ENCODE peak calls at places on chromosomes 2 and 18, in ten cellular contexts. M, O, Y, I, G, C, H, Z, B and W are unnamed samples.

GRCh38 chr2:95552911-95553310 is 38.9 kb upstream of the TRIM43 start:
- DNase-seq in M (no peak), O (no peak), Y (peak), I (no peak), G (no peak), C (peak), H (no peak), Z (no peak), B (peak), W (no peak)

GRCh38 chr2:122734756-122735155 is 979.3 kb downstream of the TSN start:
- DNase-seq in M (no peak), O (no peak), Y (no peak), I (no peak), G (no peak), C (peak), H (peak), Z (no peak), B (no peak), W (peak)

GRCh38 chr2:236974206-236974605 is 111.5 kb upstream of the COPS8 start:
- DNase-seq in M (no peak), O (no peak), Y (peak), I (no peak), G (no peak), C (no peak), H (no peak), Z (no peak), B (no peak), W (no peak)

GRCh38 chr2:226489765-226490164 is 309.9 kb downstream of the IRS1 start:
- DNase-seq in M (peak), O (no peak), Y (no peak), I (no peak), G (no peak), C (peak), H (peak), Z (no peak), B (no peak), W (peak)

GRCh38 chr2:35973132-35973736 is 382.3 kb upstream of the CRIM1 start:
- DNase-seq in M (no peak), O (no peak), Y (no peak), I (no peak), G (peak), C (peak), H (peak), Z (no peak), B (no peak), W (peak)

GRCh38 chr2:68190991-68191731 is 33.5 kb downstream of the PNO1 start:
- DNase-seq in M (peak), O (no peak), Y (no peak), I (no peak), G (peak), C (peak), H (peak), Z (no peak), B (no peak), W (peak)

GRCh38 chr2:66897181-66897580 is 462.3 kb downstream of the MEIS1 start:
- DNase-seq in M (no peak), O (no peak), Y (no peak), I (no peak), G (no peak), C (peak), H (peak), Z (no peak), B (peak), W (no peak)

GRCh38 chr2:124571836-124572235 is 546.7 kb downstream of the CNTNAP5 start:
- DNase-seq in M (no peak), O (no peak), Y (no peak), I (no peak), G (no peak), C (no peak), H (no peak), Z (no peak), B (no peak), W (no peak)

GRCh38 chr2:232892843-232893242 is 22.8 kb downstream of the SNORC start:
- DNase-seq in M (no peak), O (peak), Y (no peak), I (no peak), G (no peak), C (no peak), H (no peak), Z (no peak), B (no peak), W (no peak)

GRCh38 chr18:21110667-21111350 is 804 bp downstream of the ROCK1 start:
- DNase-seq in M (no peak), O (peak), Y (no peak), I (no peak), G (peak), C (peak), H (peak), Z (peak), B (peak), W (no peak)

GRCh38 chr18:10750386-10751035 is 224.7 kb downstream of the NAPG start:
- DNase-seq in M (no peak), O (no peak), Y (no peak), I (no peak), G (no peak), C (no peak), H (peak), Z (no peak), B (no peak), W (no peak)

GRCh38 chr18:12038082-12038660 is 55.5 kb upstream of the ANKRD62 start:
- DNase-seq in M (no peak), O (no peak), Y (peak), I (no peak), G (no peak), C (peak), H (no peak), Z (peak), B (peak), W (no peak)

GRCh38 chr2:61911510-61911909 is 6.0 kb downstream of the COMMD1 start:
- DNase-seq in M (no peak), O (no peak), Y (no peak), I (no peak), G (peak), C (no peak), H (no peak), Z (no peak), B (no peak), W (no peak)

GRCh38 chr2:118246726-118247125 is 158.5 kb downstream of the INSIG2 start:
- DNase-seq in M (no peak), O (no peak), Y (peak), I (no peak), G (no peak), C (no peak), H (peak), Z (no peak), B (peak), W (no peak)

GRCh38 chr2:174794851-174795374 is 30.6 kb upstream of the CHRNA1 start:
- DNase-seq in M (no peak), O (no peak), Y (no peak), I (no peak), G (no peak), C (peak), H (no peak), Z (no peak), B (no peak), W (no peak)

GRCh38 chr2:202780514-202781021 is 91.0 kb downstream of the ICA1L start:
- DNase-seq in M (peak), O (no peak), Y (no peak), I (no peak), G (no peak), C (no peak), H (peak), Z (no peak), B (no peak), W (peak)

GRCh38 chr2:213125646-213126347 is 25.6 kb downstream of the IKZF2 start:
- DNase-seq in M (no peak), O (no peak), Y (no peak), I (no peak), G (peak), C (peak), H (peak), Z (no peak), B (no peak), W (no peak)

GRCh38 chr2:225452677-225453076 is 53.2 kb downstream of the NYAP2 start:
- DNase-seq in M (no peak), O (no peak), Y (no peak), I (no peak), G (no peak), C (peak), H (no peak), Z (no peak), B (no peak), W (no peak)

GRCh38 chr2:106193491-106193976 is 567 bp downstream of the UXS1 start:
- DNase-seq in M (no peak), O (no peak), Y (no peak), I (no peak), G (peak), C (peak), H (no peak), Z (peak), B (peak), W (no peak)

GRCh38 chr2:146376511-146377084 is 1468.2 kb upstream of the ACVR2A start:
- DNase-seq in M (no peak), O (no peak), Y (no peak), I (no peak), G (no peak), C (no peak), H (no peak), Z (no peak), B (no peak), W (no peak)

DNA sequence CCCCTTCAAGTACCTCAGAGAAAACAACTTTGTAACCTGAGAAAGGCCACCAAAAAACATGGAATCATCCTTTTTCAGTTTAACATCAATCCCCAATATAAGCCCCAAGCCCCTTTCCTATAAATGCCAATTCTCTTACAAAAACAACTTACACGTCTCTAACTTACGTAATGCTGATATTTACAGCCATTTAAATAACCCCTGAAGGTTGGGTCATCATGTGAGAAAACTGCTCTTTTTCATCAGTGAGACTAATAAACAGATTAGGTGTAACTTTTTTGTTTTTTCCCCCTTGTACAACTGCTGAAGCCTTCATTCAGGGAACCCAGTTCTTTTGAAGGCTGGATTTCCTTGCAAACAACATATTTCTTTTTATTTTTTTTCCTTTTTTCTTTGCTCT is 3.7 kb downstream of the FASTKD1 start:
- DNase-seq in M (no peak), O (no peak), Y (no peak), I (no peak), G (no peak), C (no peak), H (no peak), Z (no peak), B (no peak), W (no peak)
- H3K4me3 ChIP-seq in M (no peak), O (no peak), Y (no peak), I (no peak), G (peak), C (no peak), H (no peak), Z (no peak), B (no peak), W (no peak)

DNA sequence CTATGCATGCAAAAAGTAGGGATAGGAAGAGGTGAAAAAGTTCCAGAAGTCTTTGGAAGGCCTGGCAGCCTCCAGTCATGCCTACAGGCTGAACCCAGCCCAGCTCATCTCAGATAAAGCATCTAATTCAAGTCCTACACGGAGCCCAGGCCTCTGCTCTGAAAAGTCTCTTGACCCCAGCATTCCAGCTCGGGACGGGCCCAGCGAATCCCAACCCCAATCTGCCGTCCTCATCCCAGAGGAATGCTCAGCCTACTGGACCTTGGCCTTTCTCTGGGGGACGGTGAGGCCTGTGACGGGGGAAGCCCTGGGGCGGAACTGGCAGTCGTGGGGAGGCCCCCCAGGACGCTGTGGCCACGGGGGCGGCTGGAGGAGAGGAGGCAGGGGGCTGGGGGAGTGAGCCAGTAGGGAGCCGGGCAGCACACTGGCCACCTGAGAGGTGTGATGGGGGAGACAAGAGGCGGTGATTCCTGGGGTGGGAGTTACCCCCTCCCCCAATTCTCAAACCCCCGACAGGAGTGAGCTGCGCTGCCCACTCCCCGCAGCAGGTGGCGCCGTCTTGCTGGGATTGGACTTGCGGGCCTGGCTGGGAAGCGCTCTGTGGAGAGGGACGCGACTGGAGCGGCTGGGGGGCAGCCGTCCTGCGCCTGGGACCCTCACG is 182.4 kb upstream of the HAAO start:
- DNase-seq in M (no peak), O (peak), Y (no peak), I (no peak), G (peak), C (peak), H (peak), Z (peak), B (peak), W (no peak)
- H3K4me3 ChIP-seq in M (peak), O (peak), Y (peak), I (peak), G (no peak), C (peak), H (peak), Z (no peak), B (peak), W (peak)

GRCh38 chr2:3986063-3986462 is 282.7 kb downstream of the DCDC2C start:
- DNase-seq in M (no peak), O (no peak), Y (no peak), I (no peak), G (no peak), C (no peak), H (peak), Z (no peak), B (no peak), W (no peak)
- H3K4me3 ChIP-seq in M (no peak), O (no peak), Y (no peak), I (no peak), G (no peak), C (no peak), H (no peak), Z (no peak), B (no peak), W (no peak)

GRCh38 chr2:222701709-222702108 is 30.3 kb downstream of the MOGAT1 start:
- DNase-seq in M (no peak), O (no peak), Y (no peak), I (no peak), G (no peak), C (no peak), H (no peak), Z (no peak), B (no peak), W (no peak)

GRCh38 chr2:222703091-222703490 is 31.6 kb downstream of the MOGAT1 start:
- DNase-seq in M (no peak), O (no peak), Y (no peak), I (no peak), G (no peak), C (no peak), H (no peak), Z (no peak), B (no peak), W (no peak)

GRCh38 chr2:222703866-222704265 is 32.4 kb downstream of the MOGAT1 start:
- DNase-seq in M (peak), O (no peak), Y (no peak), I (no peak), G (no peak), C (peak), H (peak), Z (no peak), B (no peak), W (no peak)

GRCh38 chr2:222698276-222698675 is 26.8 kb downstream of the MOGAT1 start:
- DNase-seq in M (no peak), O (no peak), Y (no peak), I (no peak), G (no peak), C (no peak), H (no peak), Z (no peak), B (no peak), W (no peak)

GRCh38 chr2:222701233-222701632 is 29.8 kb downstream of the MOGAT1 start:
- DNase-seq in M (no peak), O (no peak), Y (no peak), I (no peak), G (no peak), C (no peak), H (no peak), Z (no peak), B (no peak), W (no peak)
- H3K4me3 ChIP-seq in M (no peak), O (no peak), Y (no peak), I (no peak), G (no peak), C (no peak), H (no peak), Z (no peak), B (no peak), W (no peak)

DNA sequence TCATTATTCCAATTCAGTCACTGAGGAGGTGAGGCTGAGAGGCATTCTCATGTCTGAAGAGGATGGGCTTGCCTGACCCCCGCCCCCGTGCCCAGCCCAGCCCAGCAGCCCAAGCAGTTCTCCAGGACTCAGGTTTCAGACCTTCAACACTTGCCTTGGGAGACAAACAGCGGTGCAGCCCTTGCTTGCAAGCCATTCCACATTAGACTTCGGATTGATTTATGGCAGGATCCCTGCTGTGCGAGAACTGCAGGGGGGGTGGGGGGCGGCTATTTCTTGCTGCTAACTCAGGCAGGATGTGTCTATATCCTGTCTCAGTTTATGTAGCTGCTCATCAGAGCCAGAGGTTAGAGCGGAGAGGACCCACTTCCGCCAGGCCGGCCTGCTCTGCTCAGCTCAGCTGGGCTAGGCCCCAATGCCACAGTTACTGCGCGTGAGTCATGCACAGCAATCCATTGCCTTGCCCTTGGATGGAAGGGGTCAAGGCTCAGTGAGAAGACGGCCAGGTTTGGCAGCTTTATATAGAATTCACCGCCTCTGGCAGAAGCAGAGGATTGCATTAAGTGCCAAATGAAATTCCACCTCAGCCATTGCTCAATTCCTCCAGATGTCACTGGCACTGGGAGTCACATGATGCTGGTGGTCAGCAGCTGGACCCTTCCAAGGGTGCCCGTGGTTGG is 1.8 kb downstream of the GYPC start:
- DNase-seq in M (peak), O (peak), Y (peak), I (peak), G (peak), C (peak), H (peak), Z (peak), B (peak), W (peak)
- H3K4me3 ChIP-seq in M (peak), O (peak), Y (peak), I (no peak), G (peak), C (peak), H (no peak), Z (peak), B (peak), W (peak)

GRCh38 chr2:5694016-5694690 is 2.0 kb downstream of the SOX11 start:
- DNase-seq in M (no peak), O (no peak), Y (no peak), I (no peak), G (no peak), C (peak), H (no peak), Z (no peak), B (no peak), W (no peak)
- H3K4me3 ChIP-seq in M (peak), O (no peak), Y (peak), I (peak), G (no peak), C (no peak), H (no peak), Z (no peak), B (peak), W (peak)